ENCODE peak calls at places on chromosomes 12 and 14, in six cellular contexts. H is immature natural killer cell, K is sciatic nerve, J is iris pigment epithelial cell, R is left ventricle myocardium inferior, V is T-helper 22 cell. G is an unnamed sample.

GRCh38 chr12:55970775-55971174 is 3.1 kb upstream of the RAB5B start:
- DNase-seq in V (no peak), K (no peak), H (no peak), J (peak), R (no peak), G (no peak)

GRCh38 chr12:98763656-98764055 is 118.6 kb downstream of the APAF1 start:
- DNase-seq in J (no peak), H (no peak), K (no peak), R (no peak), V (no peak), G (no peak)

GRCh38 chr14:34254596-34254995 is 207.4 kb downstream of the SPTSSA start:
- DNase-seq in V (no peak), K (no peak), H (no peak), R (no peak), J (no peak), G (no peak)

GRCh38 chr14:77541905-77542304 is 43.3 kb upstream of the ISM2 start:
- DNase-seq in J (no peak), V (no peak), H (no peak), K (no peak), R (no peak), G (no peak)

GRCh38 chr12:75488553-75488952 is 8.0 kb downstream of the GLIPR1 start:
- DNase-seq in K (no peak), J (peak), R (no peak), V (no peak), H (no peak), G (peak)

GRCh38 chr14:95256011-95256775 is 63.5 kb downstream of the CLMN start:
- DNase-seq in H (no peak), V (no peak), J (no peak), K (no peak), R (no peak), G (no peak)

GRCh38 chr12:52818376-52818775 is 4.5 kb upstream of the KRT4 start:
- DNase-seq in J (no peak), K (no peak), R (no peak), V (no peak), H (no peak), G (no peak)

GRCh38 chr12:51818567-51819300 is 29.8 kb downstream of the FIGNL2 start:
- DNase-seq in R (no peak), V (no peak), H (no peak), K (no peak), J (peak), G (no peak)

GRCh38 chr12:46386877-46387629 is 14.5 kb upstream of the SLC38A2 start:
- DNase-seq in K (peak), R (peak), V (no peak), J (peak), H (no peak), G (peak)

GRCh38 chr12:50764861-50765324 is 992 bp downstream of the ATF1 start:
- DNase-seq in V (peak), R (no peak), H (no peak), J (peak), K (peak), G (no peak)

GRCh38 chr14:54881761-54882401 is 20.7 kb downstream of the GCH1 start:
- DNase-seq in V (peak), R (no peak), K (no peak), H (peak), J (peak), G (no peak)

GRCh38 chr12:88375301-88375959 is 204.8 kb downstream of the KITLG start:
- DNase-seq in R (no peak), V (no peak), H (no peak), J (peak), K (no peak), G (no peak)

GRCh38 chr12:113891737-113892520 is 74.2 kb downstream of the RBM19 start:
- DNase-seq in V (no peak), J (no peak), H (no peak), R (no peak), K (no peak), G (no peak)

GRCh38 chr12:20212658-20213387 is 155.5 kb upstream of the PDE3A start:
- DNase-seq in K (peak), R (peak), V (no peak), H (no peak), J (peak), G (peak)

GRCh38 chr14:59159169-59159568 is 29.3 kb upstream of the DAAM1 start:
- DNase-seq in K (no peak), H (no peak), R (no peak), V (no peak), J (peak), G (no peak)

GRCh38 chr14:104238424-104239184 is 100.2 kb downstream of the KIF26A start:
- DNase-seq in J (no peak), V (no peak), H (no peak), K (peak), R (no peak), G (peak)

GRCh38 chr12:55467836-55468235 is 2.1 kb downstream of the OR6C70 start:
- DNase-seq in H (no peak), V (no peak), R (no peak), J (no peak), K (no peak), G (no peak)

GRCh38 chr14:70789361-70789760 is 20.0 kb downstream of the MAP3K9 start:
- DNase-seq in V (no peak), R (no peak), K (no peak), J (peak), H (no peak), G (no peak)

GRCh38 chr12:87991483-87991882 is 37.7 kb downstream of the C12orf50 start:
- DNase-seq in R (no peak), V (no peak), H (no peak), K (no peak), J (no peak), G (no peak)

GRCh38 chr14:56659964-56660551 is 80.5 kb downstream of the TMEM260 start:
- DNase-seq in H (peak), J (peak), V (no peak), K (no peak), R (no peak), G (no peak)

GRCh38 chr12:120234643-120235368 is 30.7 kb downstream of the PXN start:
- DNase-seq in K (peak), R (peak), V (no peak), J (peak), H (no peak), G (peak)

GRCh38 chr12:119666226-119666808 is 1.6 kb upstream of the PRKAB1 start:
- DNase-seq in K (no peak), R (no peak), J (no peak), H (no peak), V (no peak), G (no peak)

GRCh38 chr12:75528272-75528671 is 16.9 kb upstream of the KRR1 start:
- DNase-seq in R (no peak), J (no peak), V (no peak), K (no peak), H (no peak), G (no peak)

GRCh38 chr12:12221560-12221959 is 45.3 kb downstream of the LRP6 start:
- DNase-seq in K (no peak), V (no peak), J (no peak), R (no peak), H (no peak), G (no peak)

GRCh38 chr12:38056701-38057689 is 259.6 kb upstream of the ALG10B start:
- DNase-seq in H (no peak), K (no peak), J (no peak), R (no peak), V (no peak), G (no peak)

GRCh38 chr12:49138999-49139398 is 7.8 kb upstream of the TUBA1B start:
- DNase-seq in K (no peak), R (no peak), J (no peak), V (no peak), H (no peak), G (no peak)

GRCh38 chr12:11513288-11513687 is 117.9 kb upstream of the PRB2 start:
- DNase-seq in J (peak), K (no peak), V (no peak), R (no peak), H (no peak), G (peak)

GRCh38 chr12:116174904-116175303 is 102.6 kb downstream of the MED13L start:
- DNase-seq in H (no peak), K (no peak), V (no peak), J (no peak), R (no peak), G (no peak)

GRCh38 chr12:232731-233614 is 19.0 kb upstream of the SLC6A12 start:
- DNase-seq in H (no peak), V (no peak), J (no peak), K (peak), R (no peak), G (peak)

GRCh38 chr14:50812856-50813543 is 18.0 kb downstream of the NIN start:
- DNase-seq in K (no peak), V (no peak), J (no peak), H (no peak), R (no peak), G (no peak)

GRCh38 chr12:39692258-39692853 is 72.8 kb upstream of the ABCD2 start:
- DNase-seq in J (peak), V (no peak), R (no peak), H (peak), K (no peak), G (no peak)

GRCh38 chr14:70858641-70859040 is 48.6 kb upstream of the PCNX1 start:
- DNase-seq in J (no peak), H (no peak), K (no peak), V (no peak), R (no peak), G (no peak)

GRCh38 chr12:125187780-125188741 is 122.8 kb downstream of the AACS start:
- DNase-seq in J (no peak), K (no peak), H (no peak), V (no peak), R (no peak), G (peak)

GRCh38 chr12:127083028-127083949 is 1183.7 kb upstream of the TMEM132C start:
- DNase-seq in H (peak), V (no peak), R (no peak), J (peak), K (no peak), G (no peak)

GRCh38 chr12:11580125-11580751 is 69.2 kb upstream of the ETV6 start:
- DNase-seq in R (no peak), K (no peak), H (no peak), V (no peak), J (peak), G (no peak)

GRCh38 chr12:127280393-127281275 is 986.3 kb upstream of the TMEM132C start:
- DNase-seq in J (no peak), K (peak), V (peak), H (peak), R (peak), G (peak)

GRCh38 chr12:79645235-79645630 is 45.5 kb downstream of the PAWR start:
- DNase-seq in K (no peak), V (no peak), H (no peak), R (no peak), J (no peak), G (no peak)

GRCh38 chr12:131862994-131863710 is 31.3 kb upstream of the ULK1 start:
- DNase-seq in V (no peak), J (peak), K (no peak), R (no peak), H (no peak), G (no peak)

GRCh38 chr14:68168460-68169109 is 349.0 kb downstream of the RAD51B start:
- DNase-seq in R (no peak), V (no peak), H (no peak), K (no peak), J (no peak), G (no peak)

G was measured in H9.